ENCODE peak calls at places on chromosomes 11 and 22, in nine cellular contexts. B, S, U, N, A, L, Y, O and G are unnamed samples.

GRCh38 chr11:7575841-7576451 is 62.1 kb downstream of the PPFIBP2 start:
- DNase-seq in B (peak), S (peak), U (no peak), N (no peak), A (no peak), L (peak), Y (no peak), O (peak), G (no peak)

GRCh38 chr11:35235944-35236666 is 97.1 kb downstream of the CD44 start:
- DNase-seq in B (no peak), S (no peak), U (no peak), N (no peak), A (peak), L (no peak), Y (peak), O (peak), G (no peak)

GRCh38 chr11:32034680-32035079 is 56.2 kb upstream of the RCN1 start:
- DNase-seq in B (no peak), S (no peak), U (no peak), N (no peak), A (no peak), L (no peak), Y (peak), O (no peak), G (no peak)

GRCh38 chr11:2944953-2945756 is 15.9 kb upstream of the PHLDA2 start:
- DNase-seq in B (peak), S (peak), U (peak), N (peak), A (peak), L (peak), Y (peak), O (peak), G (peak)

GRCh38 chr11:74647831-74648230 is 55.4 kb downstream of the POLD3 start:
- DNase-seq in B (no peak), S (no peak), U (no peak), N (no peak), A (no peak), L (no peak), Y (no peak), O (no peak), G (no peak)

GRCh38 chr11:130071211-130071712 is 1.6 kb downstream of the APLP2 start:
- DNase-seq in B (no peak), S (no peak), U (no peak), N (no peak), A (no peak), L (no peak), Y (peak), O (no peak), G (no peak)

GRCh38 chr11:832529-833113 is at the start of gene CD151:
- DNase-seq in B (peak), S (peak), U (no peak), N (no peak), A (peak), L (peak), Y (peak), O (peak), G (peak)

GRCh38 chr22:25663654-25664053 is 78.3 kb upstream of the MYO18B start:
- DNase-seq in B (no peak), S (no peak), U (no peak), N (no peak), A (no peak), L (no peak), Y (no peak), O (no peak), G (no peak)

GRCh38 chr22:28716686-28717085 is 24.9 kb downstream of the CHEK2 start:
- DNase-seq in B (no peak), S (no peak), U (no peak), N (no peak), A (no peak), L (no peak), Y (no peak), O (no peak), G (no peak)

GRCh38 chr11:126589492-126589803 is 234.0 kb downstream of the ST3GAL4 start:
- DNase-seq in B (no peak), S (no peak), U (no peak), N (no peak), A (no peak), L (no peak), Y (no peak), O (no peak), G (no peak)

GRCh38 chr11:8219257-8220021 is 44.2 kb downstream of the LMO1 start:
- DNase-seq in B (no peak), S (peak), U (peak), N (peak), A (peak), L (peak), Y (peak), O (peak), G (peak)

GRCh38 chr11:61356701-61357100 is 5.0 kb downstream of the CYB561A3 start:
- DNase-seq in B (no peak), S (no peak), U (no peak), N (no peak), A (no peak), L (no peak), Y (no peak), O (no peak), G (no peak)

GRCh38 chr11:72924568-72925190 is 110.5 kb downstream of the ATG16L2 start:
- DNase-seq in B (no peak), S (no peak), U (no peak), N (no peak), A (no peak), L (no peak), Y (peak), O (no peak), G (no peak)

GRCh38 chr22:19501897-19502447 is 22.2 kb downstream of the CLDN5 start:
- DNase-seq in B (no peak), S (no peak), U (no peak), N (no peak), A (no peak), L (no peak), Y (no peak), O (no peak), G (no peak)

GRCh38 chr11:115197031-115197430 is 307.2 kb downstream of the CADM1 start:
- DNase-seq in B (no peak), S (no peak), U (no peak), N (no peak), A (no peak), L (no peak), Y (no peak), O (no peak), G (no peak)

GRCh38 chr11:12195773-12196172 is 85.4 kb downstream of the MICAL2 start:
- DNase-seq in B (peak), S (no peak), U (no peak), N (no peak), A (no peak), L (no peak), Y (no peak), O (peak), G (no peak)

GRCh38 chr11:117271208-117271607 is 19.9 kb upstream of the BACE1-AS start:
- DNase-seq in B (no peak), S (no peak), U (no peak), N (no peak), A (no peak), L (no peak), Y (no peak), O (no peak), G (no peak)

GRCh38 chr11:3157381-3158130 is 7.6 kb downstream of the OSBPL5 start:
- DNase-seq in B (no peak), S (no peak), U (peak), N (no peak), A (no peak), L (no peak), Y (no peak), O (no peak), G (peak)

GRCh38 chr22:35972559-35972958 is 56.1 kb downstream of the RBFOX2 start:
- DNase-seq in B (no peak), S (no peak), U (no peak), N (no peak), A (no peak), L (no peak), Y (peak), O (no peak), G (no peak)

GRCh38 chr22:41713004-41713403 is 13.7 kb downstream of the MEI1 start:
- DNase-seq in B (no peak), S (no peak), U (no peak), N (no peak), A (no peak), L (no peak), Y (no peak), O (no peak), G (no peak)

GRCh38 chr11:76830639-76831312 is 29.9 kb upstream of the ACER3 start:
- DNase-seq in B (no peak), S (no peak), U (no peak), N (no peak), A (no peak), L (no peak), Y (no peak), O (no peak), G (peak)

GRCh38 chr11:64592234-64592615 is 1.2 kb downstream of the SLC22A12 start:
- DNase-seq in B (no peak), S (peak), U (no peak), N (no peak), A (no peak), L (no peak), Y (no peak), O (no peak), G (no peak)

GRCh38 chr11:133946541-133947297 is 10.0 kb downstream of the IGSF9B start:
- DNase-seq in B (no peak), S (peak), U (no peak), N (no peak), A (no peak), L (no peak), Y (no peak), O (peak), G (peak)

GRCh38 chr11:64687641-64688533 is 35.1 kb downstream of the NRXN2 start:
- DNase-seq in B (no peak), S (no peak), U (no peak), N (no peak), A (peak), L (peak), Y (no peak), O (no peak), G (no peak)

GRCh38 chr11:67440229-67441081 is 2.8 kb downstream of the CORO1B start:
- DNase-seq in B (no peak), S (no peak), U (no peak), N (no peak), A (no peak), L (no peak), Y (no peak), O (peak), G (no peak)

GRCh38 chr22:37601203-37601539 is 7.5 kb upstream of the GGA1 start:
- DNase-seq in B (no peak), S (no peak), U (no peak), N (no peak), A (no peak), L (no peak), Y (no peak), O (no peak), G (no peak)

GRCh38 chr11:16928052-16928451 is 86.2 kb downstream of the PLEKHA7 start:
- DNase-seq in B (no peak), S (no peak), U (no peak), N (no peak), A (no peak), L (no peak), Y (no peak), O (no peak), G (no peak)

GRCh38 chr11:66159585-66159984 is 89.5 kb downstream of the PACS1 start:
- DNase-seq in B (no peak), S (no peak), U (no peak), N (no peak), A (no peak), L (no peak), Y (no peak), O (no peak), G (no peak)

GRCh38 chr22:40791241-40791640 is 27.9 kb downstream of the SLC25A17 start:
- DNase-seq in B (no peak), S (no peak), U (no peak), N (no peak), A (no peak), L (no peak), Y (no peak), O (no peak), G (no peak)

GRCh38 chr11:17601206-17602075 is 54.4 kb downstream of the OTOG start:
- DNase-seq in B (peak), S (peak), U (no peak), N (no peak), A (no peak), L (no peak), Y (no peak), O (no peak), G (no peak)

GRCh38 chr11:114062272-114062671 is 2.8 kb downstream of the ZBTB16 start:
- DNase-seq in B (no peak), S (no peak), U (peak), N (no peak), A (no peak), L (no peak), Y (no peak), O (no peak), G (no peak)

GRCh38 chr11:102154806-102155205 is 44.6 kb downstream of the YAP1 start:
- DNase-seq in B (no peak), S (no peak), U (no peak), N (no peak), A (no peak), L (no peak), Y (no peak), O (no peak), G (no peak)

GRCh38 chr11:69772646-69773045 is 2.5 kb downstream of the FGF4 start:
- DNase-seq in B (no peak), S (no peak), U (no peak), N (no peak), A (no peak), L (no peak), Y (no peak), O (no peak), G (no peak)

GRCh38 chr11:82865841-82866240 is 34.4 kb downstream of the PRCP start:
- DNase-seq in B (no peak), S (no peak), U (no peak), N (no peak), A (no peak), L (no peak), Y (peak), O (no peak), G (no peak)

GRCh38 chr11:117898059-117898458 is 21.6 kb upstream of the FXYD6 start:
- DNase-seq in B (no peak), S (no peak), U (peak), N (no peak), A (no peak), L (no peak), Y (no peak), O (no peak), G (no peak)